ENCODE peak calls at places on chromosomes 5 and 9, in four cellular contexts. G is activated effector memory CD4-positive, alpha-beta T cell treated with anti-CD3 and anti-CD28 coated beads, Interleukin-2, amount 50 U/mL, for 16 hours; J is left colon; H is left ventricle myocardium superior. Y is an unnamed sample.

GRCh38 chr9:76926324-76926731 is 20.4 kb upstream of the PRUNE2 start:
- DNase-seq in H (no peak), J (no peak), G (no peak), Y (peak; percentile 45)

GRCh38 chr9:84705128-84705527 is 35.6 kb downstream of the NTRK2 start:
- DNase-seq in H (no peak), G (no peak), J (no peak), Y (no peak)

GRCh38 chr9:81815781-81816180 is 112.4 kb upstream of the SPATA31D4 start:
- DNase-seq in G (no peak), H (no peak), J (no peak), Y (no peak)

GRCh38 chr5:113270081-113270480 is 164.7 kb downstream of the TSSK1B start:
- DNase-seq in J (no peak), H (no peak), G (no peak), Y (no peak)

GRCh38 chr9:127698985-127699670 is 7.7 kb upstream of the CFAP157 start:
- DNase-seq in G (peak; percentile 93), H (peak; percentile 96), J (peak; percentile 96), Y (peak; percentile 98)

GRCh38 chr5:71810456-71811181 is 91.5 kb downstream of the CARTPT start:
- DNase-seq in J (no peak), G (no peak), H (no peak), Y (no peak)

GRCh38 chr9:136443687-136444086 is 4.0 kb upstream of the INPP5E start:
- DNase-seq in H (no peak), J (no peak), G (no peak), Y (no peak)

GRCh38 chr5:25858019-25858418 is 1180.4 kb downstream of the CDH9 start:
- DNase-seq in J (no peak), H (no peak), G (no peak), Y (no peak)

GRCh38 chr9:131289301-131290038 is at the start of gene PLPP7:
- DNase-seq in J (peak; percentile 53), H (peak; percentile 94), G (no peak), Y (peak; percentile 92)

GRCh38 chr9:84990416-84990815 is 320.9 kb downstream of the NTRK2 start:
- DNase-seq in G (no peak), J (no peak), H (no peak), Y (no peak)

GRCh38 chr5:122501087-122501435 is 189.0 kb downstream of the SNCAIP start:
- DNase-seq in J (no peak), H (no peak), G (no peak), Y (no peak)

GRCh38 chr5:73367650-73368049 is 80.9 kb downstream of the FOXD1 start:
- DNase-seq in J (no peak), H (no peak), G (no peak), Y (no peak)

GRCh38 chr9:103407260-103407659 is 412.1 kb downstream of the CYLC2 start:
- DNase-seq in G (no peak), H (no peak), J (no peak), Y (no peak)

GRCh38 chr5:31965227-31965626 is 208.9 kb downstream of the GOLPH3 start:
- DNase-seq in J (no peak), H (no peak), G (no peak), Y (no peak)

GRCh38 chr5:65203746-65204145 is 278.0 kb downstream of the ADAMTS6 start:
- DNase-seq in H (no peak), G (no peak), J (no peak), Y (no peak)

GRCh38 chr5:38535281-38535750 is 21.1 kb downstream of the LIFR start:
- DNase-seq in J (no peak), G (no peak), H (no peak), Y (no peak)

Y was measured in Right ventricle myocardium inferior.